ENCODE peak calls at places on chromosomes 7 and 10, in nine cellular contexts. E is naive thymus-derived CD4-positive, alpha-beta T cell; C is choroid plexus epithelial cell; V is heart right ventricle; W is lung; R is keratinocyte; O is effector memory CD4-positive, alpha-beta T cell; K is fibroblast of the aortic adventitia; N is epithelial cell of esophagus. U is an unnamed sample.

GRCh38 chr10:51109821-51110533 is 35.7 kb downstream of the PRKG1 start:
- DNase-seq in E (no peak), C (peak; percentile 52), V (no peak), W (no peak), R (no peak), O (no peak), K (peak; percentile 70), N (peak; percentile 63), U (no peak)

GRCh38 chr7:116249969-116250553 is 39.7 kb downstream of the TES start:
- DNase-seq in E (no peak), C (peak; percentile 85), V (no peak), W (no peak), R (no peak), O (no peak), K (peak; percentile 63), N (peak; percentile 52), U (no peak)

GRCh38 chr7:31948041-31948440 is 122.2 kb downstream of the PDE1C start:
- DNase-seq in E (no peak), C (peak; percentile 71), V (no peak), W (no peak), R (no peak), O (no peak), K (peak; percentile 85), N (peak; percentile 86), U (no peak)

GRCh38 chr7:116393654-116394053 is 105.9 kb upstream of the CAV2 start:
- DNase-seq in E (no peak), C (peak; percentile 53), V (peak; percentile 36), W (no peak), R (no peak), O (no peak), K (no peak), N (peak; percentile 69), U (peak; percentile 7)

GRCh38 chr7:24801910-24802699 is 44.8 kb upstream of the GSDME start:
- DNase-seq in E (no peak), C (no peak), V (no peak), W (no peak), R (no peak), O (no peak), K (no peak), N (no peak), U (no peak)

GRCh38 chr10:46560381-46560780 is 3.9 kb upstream of the GPRIN2 start:
- DNase-seq in E (no peak), C (no peak), V (no peak), W (peak; percentile 28), R (no peak), O (no peak), K (no peak), N (no peak), U (no peak)

GRCh38 chr10:125084191-125085186 is 75.9 kb downstream of the CTBP2 start:
- DNase-seq in E (no peak), C (peak; percentile 94), V (peak; percentile 84), W (peak; percentile 46), R (peak; percentile 80), O (no peak), K (peak; percentile 92), N (peak; percentile 93), U (peak; percentile 97)

GRCh38 chr7:139709460-139709859 is 68.3 kb downstream of the HIPK2 start:
- DNase-seq in E (no peak), C (peak; percentile 83), V (no peak), W (no peak), R (no peak), O (no peak), K (peak; percentile 79), N (no peak), U (no peak)

GRCh38 chr7:28151965-28152364 is 28.6 kb downstream of the JAZF1 start:
- DNase-seq in E (no peak), C (peak; percentile 78), V (no peak), W (no peak), R (no peak), O (no peak), K (no peak), N (peak; percentile 73), U (no peak)

GRCh38 chr10:77637474-77637985 is at the start of gene KCNMA1:
- DNase-seq in E (no peak), C (no peak), V (no peak), W (no peak), R (no peak), O (no peak), K (no peak), N (peak; percentile 37), U (no peak)

GRCh38 chr10:20870839-20871238 is 26.3 kb downstream of the NEBL start:
- DNase-seq in E (no peak), C (no peak), V (no peak), W (no peak), R (no peak), O (no peak), K (no peak), N (no peak), U (no peak)

GRCh38 chr7:136919820-136920219 is 51.4 kb downstream of the CHRM2 start:
- DNase-seq in E (no peak), C (peak; percentile 23), V (no peak), W (no peak), R (no peak), O (no peak), K (no peak), N (no peak), U (no peak)

GRCh38 chr10:17850526-17850925 is 41.4 kb downstream of the MRC1 start:
- DNase-seq in E (no peak), C (no peak), V (no peak), W (no peak), R (no peak), O (no peak), K (no peak), N (no peak), U (no peak)

DNA sequence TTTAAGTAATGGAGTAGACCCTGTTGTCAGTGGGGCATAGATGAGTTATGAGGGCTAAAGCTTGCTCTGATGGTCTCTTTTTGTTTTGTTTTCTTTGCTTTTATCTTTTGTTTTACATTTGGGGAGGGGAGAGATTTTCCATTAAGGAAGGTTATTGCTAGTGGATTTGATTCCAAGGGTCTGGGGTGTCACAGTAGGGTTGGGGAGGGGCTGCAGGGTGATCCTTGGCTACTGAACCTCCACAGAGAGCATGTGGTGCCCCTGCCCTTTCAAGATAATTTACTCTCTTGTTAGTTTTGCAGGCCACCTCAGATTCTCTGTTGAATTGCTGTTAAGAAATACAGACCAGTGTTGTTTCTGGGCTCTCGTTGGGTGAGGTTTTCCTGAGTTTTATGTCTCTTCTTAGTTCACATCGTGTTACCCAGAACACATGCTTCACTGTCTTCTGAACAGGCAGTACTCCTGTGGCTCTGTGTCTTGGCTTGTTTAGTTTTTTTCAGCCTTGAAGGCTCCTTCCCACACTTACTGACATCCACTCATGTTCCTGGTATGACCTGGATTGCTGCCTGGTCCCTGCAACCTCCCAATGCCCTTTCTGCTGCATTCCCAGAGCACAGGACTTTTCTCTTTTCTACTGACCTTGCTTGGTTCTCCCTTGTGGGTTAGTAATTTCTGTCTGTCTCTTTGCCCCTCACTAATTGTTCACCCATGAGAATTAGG is 4.3 kb downstream of the KIFBP start:
- DNase-seq in E (no peak), C (peak; percentile 94), V (peak; percentile 21), W (peak; percentile 34), R (no peak), O (no peak), K (peak; percentile 94), N (peak; percentile 74), U (peak; percentile 78)
- H3K4me3 ChIP-seq in E (no peak overlapping the region), C (peak overlapping the region; percentile 6), V (no peak overlapping the region), W (no peak overlapping the region), R (no peak overlapping the region), O (no peak overlapping the region), K (no peak overlapping the region), N (no peak overlapping the region), U (no peak overlapping the region)

GRCh38 chr7:85183296-85183695 is 3.6 kb downstream of the SEMA3D start:
- DNase-seq in E (no peak), C (no peak), V (no peak), W (no peak), R (no peak), O (no peak), K (no peak), N (no peak), U (no peak)

GRCh38 chr7:85185355-85186082 is 1.3 kb downstream of the SEMA3D start:
- DNase-seq in E (no peak), C (peak; percentile 55), V (peak; percentile 55), W (peak; percentile 36), R (no peak), O (no peak), K (peak; percentile 82), N (peak; percentile 66), U (peak; percentile 67)

GRCh38 chr7:85186521-85187241 is at the start of gene SEMA3D:
- DNase-seq in E (no peak), C (peak; percentile 88), V (peak; percentile 67), W (peak; percentile 49), R (no peak), O (no peak), K (peak; percentile 85), N (peak; percentile 87), U (peak; percentile 89)

GRCh38 chr7:85184599-85185354 is 2.1 kb downstream of the SEMA3D start:
- DNase-seq in E (no peak), C (peak; percentile 51), V (no peak), W (no peak), R (no peak), O (no peak), K (peak; percentile 69), N (no peak), U (peak; percentile 64)

DNA sequence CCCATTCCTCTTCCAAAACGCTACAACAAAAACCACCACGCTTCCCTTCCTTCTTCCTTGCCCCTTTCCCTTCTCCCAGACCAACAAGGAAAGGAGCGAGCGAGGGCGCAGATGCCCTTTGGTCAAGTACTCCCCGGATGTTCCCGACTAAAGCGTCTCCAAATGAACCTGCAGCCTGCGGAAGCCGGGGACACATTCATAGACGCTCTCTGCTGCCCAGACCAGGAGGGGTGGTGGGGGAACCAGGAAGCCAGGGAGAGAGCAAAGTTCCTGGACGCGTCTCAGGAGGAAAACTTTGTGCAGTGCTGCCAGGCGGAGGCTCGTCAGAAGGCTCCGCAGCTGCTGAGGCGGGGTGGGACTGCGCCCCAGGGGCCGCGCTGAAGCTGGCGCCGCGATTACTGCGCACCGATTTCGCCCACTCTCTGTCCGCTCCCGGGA is 754 bp downstream of the SEMA3D start:
- DNase-seq in E (no peak), C (peak; percentile 50), V (peak; percentile 14), W (peak; percentile 30), R (no peak), O (no peak), K (peak; percentile 66), N (peak; percentile 36), U (peak; percentile 72)
- H3K4me3 ChIP-seq in E (no peak overlapping the region), C (peak overlapping the region; percentile 52), V (peak overlapping the region; percentile 62), W (peak overlapping the region; percentile 4), R (peak overlapping the region; percentile 80), O (no peak overlapping the region), K (peak overlapping the region; percentile 95), N (peak overlapping the region; percentile 57), U (peak overlapping the region; percentile 58)

GRCh38 chr10:31804416-31804815 is 124.2 kb downstream of the ARHGAP12 start:
- DNase-seq in E (no peak), C (no peak), V (no peak), W (no peak), R (no peak), O (no peak), K (peak; percentile 25), N (no peak), U (no peak)
- H3K4me3 ChIP-seq in E (no peak overlapping the region), C (no peak overlapping the region), V (no peak overlapping the region), W (no peak overlapping the region), R (no peak overlapping the region), O (no peak overlapping the region), K (no peak overlapping the region), N (no peak overlapping the region), U (no peak overlapping the region)

DNA sequence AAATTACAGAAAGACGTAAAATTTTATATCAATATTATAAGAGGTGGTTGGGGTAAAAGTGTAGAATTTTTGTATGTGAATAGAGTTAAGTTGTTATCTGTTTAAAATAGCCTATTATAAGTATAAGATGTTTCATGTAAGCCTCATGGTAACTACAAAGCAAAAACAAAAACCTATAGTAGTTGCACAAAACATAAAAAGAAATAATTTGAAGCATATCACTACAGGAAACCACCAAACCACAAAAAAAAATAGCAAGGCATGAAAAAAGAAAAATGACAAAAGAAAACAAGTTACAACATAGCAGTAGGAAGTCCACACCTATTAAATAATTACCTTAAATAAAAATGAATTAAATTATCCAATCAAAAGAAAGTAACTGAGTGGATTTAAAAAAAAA is 12.4 kb upstream of the GSTK1 start:
- DNase-seq in E (peak; percentile 85), C (peak; percentile 50), V (no peak), W (no peak), R (no peak), O (no peak), K (no peak), N (no peak), U (no peak)
- H3K4me3 ChIP-seq in E (no peak overlapping the region), C (no peak overlapping the region), V (no peak overlapping the region), W (no peak overlapping the region), R (no peak overlapping the region), O (no peak overlapping the region), K (no peak overlapping the region), N (no peak overlapping the region), U (no peak overlapping the region)

U was measured in thyroid gland.